ENCODE peak calls at places on chromosomes 16 and 17, in ten cellular contexts. A is GM23248, X is IMR-90, P is heart left ventricle, V is HepG2, E is psoas muscle, K is kidney, B is uterus, Z is tibial nerve, D is aorta. Q is an unnamed sample.

GRCh38 chr16:8660841-8661301 is 13.5 kb upstream of the ABAT start:
- DNase-seq in X (peak; percentile 58), A (peak; percentile 82), E (peak; percentile 74), Z (peak; percentile 38), P (no peak), V (peak; percentile 71), D (peak; percentile 86), B (peak; percentile 46), K (peak; percentile 83), Q (peak; percentile 15)

GRCh38 chr17:63573634-63574033 is 23.4 kb downstream of the DCAF7 start:
- DNase-seq in P (no peak), E (no peak), D (no peak), V (peak; percentile 28), K (no peak), B (no peak), A (peak; percentile 27), Z (no peak), X (no peak), Q (no peak)

GRCh38 chr17:5821057-5821456 is 236.7 kb upstream of the NLRP1 start:
- DNase-seq in D (no peak), B (no peak), E (no peak), V (peak; percentile 26), K (no peak), A (no peak), P (no peak), Z (no peak), X (peak; percentile 29), Q (no peak)

GRCh38 chr16:88643546-88643932 is 5.2 kb downstream of the IL17C start:
- DNase-seq in E (no peak), Z (no peak), B (no peak), X (no peak), P (no peak), D (no peak), A (no peak), V (no peak), K (no peak), Q (no peak)

GRCh38 chr17:82964851-82965341 is 114.5 kb upstream of the METRNL start:
- DNase-seq in D (peak; percentile 66), P (no peak), K (peak; percentile 71), X (no peak), A (no peak), V (no peak), B (no peak), Z (no peak), E (peak; percentile 39), Q (no peak)

GRCh38 chr16:51994597-51994996 is 552.3 kb downstream of the TOX3 start:
- DNase-seq in K (peak; percentile 89), V (peak; percentile 37), A (peak; percentile 24), Z (no peak), X (no peak), P (no peak), E (no peak), B (no peak), D (no peak), Q (no peak)

GRCh38 chr17:35082073-35082657 is 18.7 kb upstream of the RFFL start:
- DNase-seq in K (no peak), X (peak; percentile 84), B (no peak), D (no peak), P (no peak), Z (no peak), A (peak; percentile 87), E (no peak), V (peak; percentile 9), Q (no peak)

GRCh38 chr17:63497708-63498483 is 21.0 kb downstream of the ACE start:
- DNase-seq in Z (no peak), P (peak; percentile 43), E (no peak), B (no peak), A (no peak), K (no peak), D (no peak), V (peak; percentile 62), X (peak; percentile 13), Q (no peak)

GRCh38 chr17:57861000-57861736 is 11.3 kb upstream of the MRPS23 start:
- DNase-seq in D (peak; percentile 81), X (peak; percentile 60), B (no peak), V (peak; percentile 94), A (peak; percentile 57), Z (no peak), P (peak; percentile 79), K (peak; percentile 88), E (peak; percentile 72), Q (peak; percentile 13)

GRCh38 chr17:1072551-1072961 is 75.6 kb downstream of the TIMM22 start:
- DNase-seq in E (peak; percentile 34), P (peak; percentile 39), K (peak; percentile 70), B (no peak), D (peak; percentile 70), Z (no peak), X (no peak), A (no peak), V (no peak), Q (no peak)

GRCh38 chr16:74035816-74036215 is 260.8 kb upstream of the PSMD7 start:
- DNase-seq in E (no peak), P (no peak), B (no peak), Z (no peak), K (no peak), X (peak; percentile 2), D (no peak), A (peak; percentile 30), V (peak; percentile 12), Q (no peak)

GRCh38 chr16:12327971-12328726 is 351.6 kb downstream of the SNX29 start:
- DNase-seq in B (no peak), K (no peak), V (no peak), P (no peak), Z (no peak), E (no peak), A (no peak), D (no peak), X (no peak), Q (no peak)
- H3K27ac ChIP-seq in B (no peak overlapping the region), K (no peak overlapping the region), V (no peak overlapping the region), P (no peak overlapping the region), Z (no peak overlapping the region), E (no peak overlapping the region), A (no peak overlapping the region), D (no peak overlapping the region), X (no peak overlapping the region), Q (no peak overlapping the region)

GRCh38 chr16:1981972-1982574 is 804 bp upstream of the NOXO1 start:
- DNase-seq in X (no peak), B (no peak), A (no peak), Z (no peak), P (no peak), V (peak; percentile 41), E (no peak), D (no peak), K (no peak), Q (no peak)
- H3K4me1 ChIP-seq in X (peaks cover 8% of the 10 kb centered on the region), B (peaks cover 8% of the 10 kb centered on the region), A (no peaks in the 10 kb centered on the region), Z (peaks cover 46% of the 10 kb centered on the region), P (peaks cover 20% of the 10 kb centered on the region), V (peaks cover 43% of the 10 kb centered on the region), E (peaks cover 32% of the 10 kb centered on the region), D (no peaks in the 10 kb centered on the region), K (peaks cover 8% of the 10 kb centered on the region), Q (peaks cover 21% of the 10 kb centered on the region)

GRCh38 chr16:57666353-57667068 is 1.6 kb upstream of the ADGRG3 start:
- DNase-seq in X (no peak), Z (no peak), V (no peak), B (no peak), E (no peak), A (no peak), K (peak; percentile 63), P (no peak), D (no peak), Q (no peak)

GRCh38 chr16:57663436-57663835 is 4.7 kb upstream of the ADGRG3 start:
- DNase-seq in K (peak; percentile 75), Z (no peak), B (no peak), P (no peak), V (no peak), X (no peak), D (no peak), E (no peak), A (no peak), Q (no peak)

GRCh38 chr16:57663917-57664661 is 4.0 kb upstream of the ADGRG3 start:
- DNase-seq in D (no peak), E (no peak), P (no peak), K (peak; percentile 40), V (peak; percentile 38), Z (no peak), X (no peak), A (no peak), B (no peak), Q (no peak)

GRCh38 chr16:57665541-57665940 is 2.6 kb upstream of the ADGRG3 start:
- DNase-seq in Z (no peak), E (no peak), K (no peak), V (no peak), A (no peak), X (no peak), B (no peak), P (no peak), D (no peak), Q (no peak)

GRCh38 chr16:57664662-57665025 is 3.5 kb upstream of the ADGRG3 start:
- DNase-seq in X (no peak), B (no peak), P (no peak), A (no peak), V (no peak), E (no peak), D (no peak), Z (no peak), K (no peak), Q (no peak)
- H3K4me3 ChIP-seq in X (no peak overlapping the region), B (no peak overlapping the region), P (no peak overlapping the region), A (no peak overlapping the region), V (no peak overlapping the region), E (no peak overlapping the region), D (no peak overlapping the region), Z (no peak overlapping the region), K (no peak overlapping the region), Q (no peak overlapping the region)

GRCh38 chr16:80889779-80890359 is 85.5 kb upstream of the CDYL2 start:
- DNase-seq in Z (no peak), P (no peak), X (no peak), K (no peak), V (no peak), A (no peak), E (no peak), B (no peak), D (no peak), Q (no peak)
- H3K27ac ChIP-seq in Z (no peak overlapping the region), P (no peak overlapping the region), X (no peak overlapping the region), K (no peak overlapping the region), V (no peak overlapping the region), A (no peak overlapping the region), E (no peak overlapping the region), B (no peak overlapping the region), D (no peak overlapping the region), Q (no peak overlapping the region)

DNA sequence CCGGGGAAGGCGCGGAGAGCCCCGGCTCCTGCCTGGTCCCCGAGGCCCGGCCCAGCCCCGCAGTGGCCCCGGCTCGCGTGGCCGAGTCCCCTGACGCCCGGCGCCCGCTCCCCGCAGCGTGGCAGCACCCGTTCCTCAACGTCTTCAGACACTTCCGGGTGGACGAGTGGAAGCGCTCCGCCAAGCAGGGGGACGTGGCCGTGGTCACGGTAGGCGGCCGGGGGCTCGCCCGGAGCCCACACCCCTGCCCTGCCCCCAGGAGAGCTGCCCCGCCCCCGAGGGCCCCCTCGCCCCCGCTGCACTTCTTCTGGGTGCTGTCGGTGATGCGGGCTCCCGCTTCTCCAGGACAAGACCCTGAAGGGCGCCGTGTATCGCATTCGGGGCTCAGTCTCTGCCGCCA is 481 bp downstream of the WDR90 start:
- DNase-seq in E (no peak), Z (no peak), X (no peak), V (no peak), B (no peak), K (no peak), A (peak; percentile 59), P (no peak), D (no peak), Q (no peak)
- H3K4me1 ChIP-seq in E (peaks cover 46% of the 10 kb centered on the region), Z (peaks cover 46% of the 10 kb centered on the region), X (peaks cover 14% of the 10 kb centered on the region), V (peaks cover 79% of the 10 kb centered on the region), B (peaks cover 26% of the 10 kb centered on the region), K (peaks cover 12% of the 10 kb centered on the region), A (no peaks in the 10 kb centered on the region), P (peaks cover 39% of the 10 kb centered on the region), D (no peaks in the 10 kb centered on the region), Q (peaks cover 21% of the 10 kb centered on the region)